ENCODE peak calls at places on chromosome 3, in four cellular contexts. One of them, this sample, is unnamed.

GRCh38 chr3:59880717-59881116 is 830.9 kb upstream of the CFAP20DC start:
- DNase-seq in gastrocnemius medialis: no peak
- DNase-seq in AG09309: no peak
- DNase-seq in GM12878: no peak
- DNase-seq in this sample: no peak

GRCh38 chr3:78050276-78051080 is 1010.6 kb downstream of the ROBO2 start:
- DNase-seq in GM12878: no peak
- DNase-seq in gastrocnemius medialis: no peak
- DNase-seq in AG09309: no peak
- DNase-seq in this sample: no peak

GRCh38 chr3:16085884-16086608 is 88.4 kb upstream of the GALNT15 start:
- DNase-seq in AG09309: no peak
- DNase-seq in GM12878: no peak
- DNase-seq in gastrocnemius medialis: peak
- DNase-seq in this sample: no peak

GRCh38 chr3:126127904-126128303 is 44.0 kb upstream of the SLC41A3 start:
- DNase-seq in AG09309: no peak
- DNase-seq in GM12878: no peak
- DNase-seq in gastrocnemius medialis: peak
- DNase-seq in this sample: no peak

GRCh38 chr3:132003685-132004084 is 31.1 kb downstream of the CPNE4 start:
- DNase-seq in AG09309: no peak
- DNase-seq in gastrocnemius medialis: no peak
- DNase-seq in GM12878: no peak
- DNase-seq in this sample: no peak

GRCh38 chr3:133944641-133945441 is 49.2 kb upstream of the RAB6B start:
- DNase-seq in GM12878: no peak
- DNase-seq in gastrocnemius medialis: peak
- DNase-seq in AG09309: no peak
- DNase-seq in this sample: no peak

GRCh38 chr3:127767126-127767525 is 55.2 kb downstream of the MGLL start:
- DNase-seq in AG09309: no peak
- DNase-seq in gastrocnemius medialis: no peak
- DNase-seq in GM12878: no peak
- DNase-seq in this sample: no peak

GRCh38 chr3:171620825-171621434 is 160.7 kb upstream of the TNIK start:
- DNase-seq in GM12878: no peak
- DNase-seq in AG09309: peak
- DNase-seq in gastrocnemius medialis: no peak
- DNase-seq in this sample: peak

GRCh38 chr3:72036899-72037298 is 252.0 kb upstream of the PROK2 start:
- DNase-seq in GM12878: no peak
- DNase-seq in gastrocnemius medialis: no peak
- DNase-seq in AG09309: no peak
- DNase-seq in this sample: no peak

GRCh38 chr3:5666455-5666854 is 478.9 kb downstream of the EDEM1 start:
- DNase-seq in GM12878: no peak
- DNase-seq in gastrocnemius medialis: no peak
- DNase-seq in AG09309: no peak
- DNase-seq in this sample: no peak

GRCh38 chr3:195075199-195075940 is 195.6 kb downstream of the XXYLT1 start:
- DNase-seq in AG09309: no peak
- DNase-seq in gastrocnemius medialis: no peak
- DNase-seq in GM12878: no peak
- DNase-seq in this sample: no peak

GRCh38 chr3:47019201-47019600 is 39.7 kb downstream of the NBEAL2 start:
- DNase-seq in GM12878: peak
- DNase-seq in AG09309: no peak
- DNase-seq in gastrocnemius medialis: no peak
- DNase-seq in this sample: no peak

GRCh38 chr3:125317761-125318496 is 57.2 kb downstream of the ZNF148 start:
- DNase-seq in gastrocnemius medialis: no peak
- DNase-seq in GM12878: no peak
- DNase-seq in AG09309: no peak
- DNase-seq in this sample: no peak

GRCh38 chr3:137946341-137946973 is 63.5 kb upstream of the CLDN18 start:
- DNase-seq in AG09309: peak
- DNase-seq in GM12878: no peak
- DNase-seq in gastrocnemius medialis: no peak
- DNase-seq in this sample: no peak

GRCh38 chr3:42680256-42680655 is 5.1 kb upstream of the KLHL40 start:
- DNase-seq in GM12878: no peak
- DNase-seq in gastrocnemius medialis: no peak
- DNase-seq in AG09309: peak
- DNase-seq in this sample: no peak

GRCh38 chr3:38585791-38586420 is 63.6 kb downstream of the SCN5A start:
- DNase-seq in gastrocnemius medialis: no peak
- DNase-seq in GM12878: no peak
- DNase-seq in AG09309: no peak
- DNase-seq in this sample: no peak

GRCh38 chr3:64892664-64893309 is 205.0 kb upstream of the ADAMTS9 start:
- DNase-seq in gastrocnemius medialis: no peak
- DNase-seq in AG09309: no peak
- DNase-seq in GM12878: no peak
- DNase-seq in this sample: no peak

GRCh38 chr3:129602730-129603560 is 3.5 kb downstream of the PLXND1 start:
- DNase-seq in GM12878: no peak
- DNase-seq in AG09309: peak
- DNase-seq in gastrocnemius medialis: peak
- DNase-seq in this sample: peak

GRCh38 chr3:94272030-94272429 is 209.2 kb downstream of the NSUN3 start:
- DNase-seq in GM12878: no peak
- DNase-seq in AG09309: no peak
- DNase-seq in gastrocnemius medialis: no peak
- DNase-seq in this sample: no peak

GRCh38 chr3:155070932-155071387 is 9.2 kb upstream of the MME start:
- DNase-seq in AG09309: peak
- DNase-seq in GM12878: no peak
- DNase-seq in gastrocnemius medialis: no peak
- DNase-seq in this sample: peak

GRCh38 chr3:149487598-149488197 is 13.2 kb downstream of the TM4SF4 start:
- DNase-seq in GM12878: no peak
- DNase-seq in AG09309: no peak
- DNase-seq in gastrocnemius medialis: no peak
- DNase-seq in this sample: no peak

GRCh38 chr3:38988955-38989354 is 62.8 kb downstream of the SCN11A start:
- DNase-seq in GM12878: no peak
- DNase-seq in AG09309: no peak
- DNase-seq in gastrocnemius medialis: no peak
- DNase-seq in this sample: no peak

GRCh38 chr3:10469406-10470119 is 35.8 kb downstream of the ATP2B2 start:
- DNase-seq in gastrocnemius medialis: peak
- DNase-seq in GM12878: no peak
- DNase-seq in AG09309: no peak
- DNase-seq in this sample: no peak

GRCh38 chr3:9061634-9062033 is 98.4 kb upstream of the RAD18 start:
- DNase-seq in AG09309: no peak
- DNase-seq in gastrocnemius medialis: no peak
- DNase-seq in GM12878: no peak
- DNase-seq in this sample: no peak

GRCh38 chr3:42763023-42763422 is 10.0 kb downstream of the CCDC13 start:
- DNase-seq in GM12878: no peak
- DNase-seq in AG09309: no peak
- DNase-seq in gastrocnemius medialis: no peak
- DNase-seq in this sample: no peak

GRCh38 chr3:190773948-190774347 is 88.5 kb downstream of the GMNC start:
- DNase-seq in AG09309: no peak
- DNase-seq in gastrocnemius medialis: no peak
- DNase-seq in GM12878: no peak
- DNase-seq in this sample: no peak

GRCh38 chr3:174581551-174581950 is 277.6 kb upstream of the NAALADL2 start:
- DNase-seq in AG09309: no peak
- DNase-seq in GM12878: no peak
- DNase-seq in gastrocnemius medialis: no peak
- DNase-seq in this sample: no peak

GRCh38 chr3:167887096-167887495 is 151.6 kb downstream of the SERPINI1 start:
- DNase-seq in AG09309: peak
- DNase-seq in gastrocnemius medialis: no peak
- DNase-seq in GM12878: no peak
- DNase-seq in this sample: no peak

GRCh38 chr3:4413467-4413866 is 53.6 kb downstream of the SUMF1 start:
- DNase-seq in AG09309: no peak
- DNase-seq in GM12878: no peak
- DNase-seq in gastrocnemius medialis: no peak
- DNase-seq in this sample: no peak

GRCh38 chr3:57805263-57805662 is 49.2 kb downstream of the SLMAP start:
- DNase-seq in AG09309: no peak
- DNase-seq in GM12878: no peak
- DNase-seq in gastrocnemius medialis: no peak
- DNase-seq in this sample: no peak

GRCh38 chr3:74613060-74613459 is 1.4 kb downstream of the CNTN3 start:
- DNase-seq in GM12878: no peak
- DNase-seq in AG09309: no peak
- DNase-seq in gastrocnemius medialis: no peak
- DNase-seq in this sample: peak

GRCh38 chr3:148136816-148137215 is 560.9 kb upstream of the AGTR1 start:
- DNase-seq in gastrocnemius medialis: no peak
- DNase-seq in AG09309: no peak
- DNase-seq in GM12878: no peak
- DNase-seq in this sample: no peak

GRCh38 chr3:143037867-143038266 is 36.5 kb downstream of the U2SURP start:
- DNase-seq in gastrocnemius medialis: no peak
- DNase-seq in AG09309: no peak
- DNase-seq in GM12878: no peak
- DNase-seq in this sample: no peak

GRCh38 chr3:113847243-113847642 is 8.7 kb downstream of the GRAMD1C start:
- DNase-seq in gastrocnemius medialis: no peak
- DNase-seq in GM12878: no peak
- DNase-seq in AG09309: no peak
- DNase-seq in this sample: no peak

GRCh38 chr3:146507331-146508120 is 36.9 kb downstream of the PLSCR1 start:
- DNase-seq in gastrocnemius medialis: no peak
- DNase-seq in AG09309: no peak
- DNase-seq in GM12878: no peak
- DNase-seq in this sample: no peak

GRCh38 chr3:18712713-18713575 is 287.8 kb upstream of the SATB1 start:
- DNase-seq in gastrocnemius medialis: no peak
- DNase-seq in GM12878: no peak
- DNase-seq in AG09309: no peak
- DNase-seq in this sample: no peak

DNA sequence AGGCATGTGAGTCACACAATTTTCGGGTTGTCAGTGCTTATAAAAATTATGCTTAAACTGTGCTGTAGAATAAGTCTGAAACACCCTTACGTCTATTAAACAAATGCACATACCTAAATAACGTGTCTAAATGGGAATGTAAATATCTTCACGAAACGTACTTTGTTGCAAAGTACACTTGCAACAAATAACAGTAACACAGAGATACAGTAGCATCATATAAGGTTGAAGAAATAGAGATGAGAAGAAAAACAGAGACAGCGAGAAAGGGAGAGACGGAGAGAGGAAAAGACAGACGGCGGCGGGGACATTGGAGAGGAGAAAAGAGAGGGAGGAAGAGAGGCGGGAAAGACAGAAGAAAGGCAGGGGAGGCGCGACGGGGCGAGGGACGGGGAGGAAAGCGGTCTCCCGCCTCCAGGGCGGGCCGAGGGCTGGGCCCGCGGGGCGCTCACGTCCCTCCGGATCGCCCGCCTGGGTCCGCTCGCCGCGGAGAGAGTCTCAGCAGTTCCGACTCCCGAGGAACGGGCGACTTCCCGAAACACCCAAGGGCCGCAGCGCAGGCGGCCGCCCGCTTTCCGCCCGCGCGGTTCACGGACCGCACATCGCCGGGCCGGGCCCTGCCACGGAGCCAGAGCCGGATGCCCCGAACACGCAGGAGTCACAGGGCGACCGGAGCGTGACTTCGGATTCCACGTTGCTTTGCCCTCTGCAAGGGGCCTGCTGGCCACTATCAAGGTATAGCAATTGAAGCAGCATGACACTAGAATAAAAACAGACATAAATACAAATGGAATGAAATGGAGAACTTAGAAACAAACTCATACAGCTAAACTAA is 153.4 kb downstream of the LMLN start:
- DNase-seq in AG09309: no peak
- DNase-seq in GM12878: no peak
- DNase-seq in gastrocnemius medialis: no peak
- DNase-seq in this sample: no peak
- H3K4me3 ChIP-seq in AG09309: no peak
- H3K4me3 ChIP-seq in GM12878: no peak
- H3K4me3 ChIP-seq in gastrocnemius medialis: peak
- H3K4me3 ChIP-seq in this sample: no peak

GRCh38 chr3:111919370-111920065 is 59.3 kb upstream of the ABHD10 start:
- DNase-seq in AG09309: no peak
- DNase-seq in gastrocnemius medialis: no peak
- DNase-seq in GM12878: no peak
- DNase-seq in this sample: no peak

GRCh38 chr3:111926266-111926676 is 52.6 kb upstream of the ABHD10 start:
- DNase-seq in AG09309: no peak
- DNase-seq in gastrocnemius medialis: no peak
- DNase-seq in GM12878: no peak
- DNase-seq in this sample: no peak

GRCh38 chr3:111924283-111924682 is 54.5 kb upstream of the ABHD10 start:
- DNase-seq in gastrocnemius medialis: peak
- DNase-seq in GM12878: no peak
- DNase-seq in AG09309: no peak
- DNase-seq in this sample: no peak

GRCh38 chr3:111923821-111924220 is 55.0 kb upstream of the ABHD10 start:
- DNase-seq in AG09309: no peak
- DNase-seq in GM12878: no peak
- DNase-seq in gastrocnemius medialis: no peak
- DNase-seq in this sample: no peak

GRCh38 chr3:111923095-111923771 is 55.6 kb upstream of the ABHD10 start:
- DNase-seq in gastrocnemius medialis: no peak
- DNase-seq in AG09309: no peak
- DNase-seq in GM12878: no peak
- DNase-seq in this sample: no peak
- H3K4me3 ChIP-seq in gastrocnemius medialis: no peak
- H3K4me3 ChIP-seq in AG09309: no peak
- H3K4me3 ChIP-seq in GM12878: no peak
- H3K4me3 ChIP-seq in this sample: no peak

GRCh38 chr3:184602406-184603155 is 41.0 kb downstream of the EPHB3 start:
- DNase-seq in GM12878: no peak
- DNase-seq in gastrocnemius medialis: no peak
- DNase-seq in AG09309: no peak
- DNase-seq in this sample: no peak
- H3K4me3 ChIP-seq in GM12878: no peak
- H3K4me3 ChIP-seq in gastrocnemius medialis: no peak
- H3K4me3 ChIP-seq in AG09309: no peak
- H3K4me3 ChIP-seq in this sample: no peak

GRCh38 chr3:150495149-150495548 is 51.1 kb downstream of the SERP1 start:
- DNase-seq in AG09309: no peak
- DNase-seq in gastrocnemius medialis: no peak
- DNase-seq in GM12878: no peak
- DNase-seq in this sample: no peak
- H3K4me3 ChIP-seq in AG09309: no peak
- H3K4me3 ChIP-seq in gastrocnemius medialis: no peak
- H3K4me3 ChIP-seq in GM12878: no peak
- H3K4me3 ChIP-seq in this sample: no peak

DNA sequence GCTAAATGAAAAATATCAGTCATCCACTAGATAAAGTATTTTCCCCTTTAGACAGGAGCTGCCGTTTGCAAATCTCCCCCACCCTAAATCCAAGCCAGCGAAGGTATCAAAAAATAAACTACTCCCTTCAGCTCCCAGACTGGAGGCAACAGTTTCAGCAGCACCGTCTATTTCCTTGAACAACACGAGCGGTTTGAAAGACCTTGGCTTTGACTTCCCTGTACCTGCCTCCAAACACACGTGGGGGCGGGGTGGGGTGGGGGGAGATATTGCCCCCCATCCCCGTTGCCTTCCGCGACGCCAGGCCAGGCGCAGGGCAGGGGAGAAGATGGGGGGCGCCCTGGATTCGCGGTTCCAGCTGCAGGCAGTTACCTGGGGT is 804 bp upstream of the CACNA1D start:
- DNase-seq in gastrocnemius medialis: no peak
- DNase-seq in GM12878: no peak
- DNase-seq in AG09309: no peak
- DNase-seq in this sample: no peak
- H3K4me3 ChIP-seq in gastrocnemius medialis: no peak
- H3K4me3 ChIP-seq in GM12878: no peak
- H3K4me3 ChIP-seq in AG09309: no peak
- H3K4me3 ChIP-seq in this sample: no peak

This sample was measured in BJ.